ENCODE peak calls at places on chromosomes 12 and 14, in seven cellular contexts. One of them, this sample, is unnamed.

GRCh38 chr14:34099630-34100029 is 148.8 kb upstream of the EGLN3 start:
- DNase-seq in MM.1S: no peak
- DNase-seq in GM23338: no peak
- DNase-seq in HCT116: no peak
- DNase-seq in PC-3: no peak
- DNase-seq in GM23248: no peak
- DNase-seq in hepatocyte: no peak
- DNase-seq in this sample: no peak

GRCh38 chr14:52790756-52791203 is 627 bp downstream of the GNPNAT1 start:
- DNase-seq in MM.1S: no peak
- DNase-seq in GM23338: no peak
- DNase-seq in HCT116: no peak
- DNase-seq in PC-3: no peak
- DNase-seq in GM23248: peak; percentile 36
- DNase-seq in hepatocyte: no peak
- DNase-seq in this sample: no peak

GRCh38 chr12:27285395-27285794 is 41.3 kb downstream of the STK38L start:
- DNase-seq in MM.1S: no peak
- DNase-seq in GM23338: no peak
- DNase-seq in HCT116: no peak
- DNase-seq in PC-3: no peak
- DNase-seq in GM23248: peak; percentile 56
- DNase-seq in hepatocyte: no peak
- DNase-seq in this sample: no peak

GRCh38 chr14:103561381-103562134 is 899 bp downstream of the BAG5 start:
- DNase-seq in MM.1S: peak; percentile 16
- DNase-seq in GM23338: peak; percentile 77
- DNase-seq in HCT116: no peak
- DNase-seq in PC-3: peak; percentile 74
- DNase-seq in GM23248: peak; percentile 86
- DNase-seq in hepatocyte: peak; percentile 55
- DNase-seq in this sample: peak; percentile 89

GRCh38 chr12:24560192-24560591 is 388.7 kb downstream of the BCAT1 start:
- DNase-seq in MM.1S: no peak
- DNase-seq in GM23338: no peak
- DNase-seq in HCT116: no peak
- DNase-seq in PC-3: no peak
- DNase-seq in GM23248: no peak
- DNase-seq in hepatocyte: no peak
- DNase-seq in this sample: no peak

GRCh38 chr12:105427883-105428282 is 97.4 kb downstream of the C12orf75 start:
- DNase-seq in MM.1S: no peak
- DNase-seq in GM23338: no peak
- DNase-seq in HCT116: no peak
- DNase-seq in PC-3: peak; percentile 61
- DNase-seq in GM23248: peak; percentile 63
- DNase-seq in hepatocyte: no peak
- DNase-seq in this sample: no peak

GRCh38 chr14:53613404-53614253 is 343.0 kb downstream of the BMP4 start:
- DNase-seq in MM.1S: peak; percentile 66
- DNase-seq in GM23338: peak; percentile 19
- DNase-seq in HCT116: peak; percentile 86
- DNase-seq in PC-3: peak; percentile 92
- DNase-seq in GM23248: no peak
- DNase-seq in hepatocyte: peak; percentile 71
- DNase-seq in this sample: peak; percentile 84

GRCh38 chr12:120141336-120141735 is 24.8 kb upstream of the RAB35 start:
- DNase-seq in MM.1S: no peak
- DNase-seq in GM23338: no peak
- DNase-seq in HCT116: no peak
- DNase-seq in PC-3: no peak
- DNase-seq in GM23248: no peak
- DNase-seq in hepatocyte: no peak
- DNase-seq in this sample: no peak

GRCh38 chr12:79933580-79934264 is 1.2 kb downstream of the PPP1R12A start:
- DNase-seq in MM.1S: peak; percentile 31
- DNase-seq in GM23338: no peak
- DNase-seq in HCT116: no peak
- DNase-seq in PC-3: peak; percentile 25
- DNase-seq in GM23248: peak; percentile 38
- DNase-seq in hepatocyte: no peak
- DNase-seq in this sample: no peak

GRCh38 chr14:72666610-72667009 is 227.3 kb downstream of the DPF3 start:
- DNase-seq in MM.1S: no peak
- DNase-seq in GM23338: no peak
- DNase-seq in HCT116: peak; percentile 35
- DNase-seq in PC-3: peak; percentile 99
- DNase-seq in GM23248: peak; percentile 81
- DNase-seq in hepatocyte: no peak
- DNase-seq in this sample: no peak

GRCh38 chr14:100076630-100077029 is 11.4 kb downstream of the EVL start:
- DNase-seq in MM.1S: no peak
- DNase-seq in GM23338: no peak
- DNase-seq in HCT116: no peak
- DNase-seq in PC-3: peak; percentile 35
- DNase-seq in GM23248: peak; percentile 85
- DNase-seq in hepatocyte: peak; percentile 43
- DNase-seq in this sample: no peak

GRCh38 chr14:61107148-61107641 is 126.2 kb downstream of the SLC38A6 start:
- DNase-seq in MM.1S: no peak
- DNase-seq in GM23338: no peak
- DNase-seq in HCT116: no peak
- DNase-seq in PC-3: no peak
- DNase-seq in GM23248: peak; percentile 71
- DNase-seq in hepatocyte: no peak
- DNase-seq in this sample: no peak

GRCh38 chr12:22576473-22576872 is 32.1 kb upstream of the C2CD5 start:
- DNase-seq in MM.1S: no peak
- DNase-seq in GM23338: no peak
- DNase-seq in HCT116: no peak
- DNase-seq in PC-3: no peak
- DNase-seq in GM23248: no peak
- DNase-seq in hepatocyte: no peak
- DNase-seq in this sample: no peak

GRCh38 chr14:50666772-50667490 is 1.2 kb downstream of the SAV1 start:
- DNase-seq in MM.1S: peak; percentile 16
- DNase-seq in GM23338: peak; percentile 76
- DNase-seq in HCT116: no peak
- DNase-seq in PC-3: peak; percentile 82
- DNase-seq in GM23248: peak; percentile 85
- DNase-seq in hepatocyte: peak; percentile 63
- DNase-seq in this sample: peak; percentile 34

GRCh38 chr12:108187831-108188230 is 58.7 kb downstream of the WSCD2 start:
- DNase-seq in MM.1S: no peak
- DNase-seq in GM23338: no peak
- DNase-seq in HCT116: no peak
- DNase-seq in PC-3: no peak
- DNase-seq in GM23248: no peak
- DNase-seq in hepatocyte: no peak
- DNase-seq in this sample: no peak

GRCh38 chr14:69269381-69269780 is 9.4 kb downstream of the GALNT16 start:
- DNase-seq in MM.1S: no peak
- DNase-seq in GM23338: no peak
- DNase-seq in HCT116: no peak
- DNase-seq in PC-3: no peak
- DNase-seq in GM23248: no peak
- DNase-seq in hepatocyte: no peak
- DNase-seq in this sample: no peak

GRCh38 chr14:60970146-60970545 is 10.7 kb downstream of the TRMT5 start:
- DNase-seq in MM.1S: no peak
- DNase-seq in GM23338: no peak
- DNase-seq in HCT116: no peak
- DNase-seq in PC-3: no peak
- DNase-seq in GM23248: no peak
- DNase-seq in hepatocyte: no peak
- DNase-seq in this sample: no peak

GRCh38 chr14:38210587-38211257 is 3.0 kb downstream of the SSTR1 start:
- DNase-seq in MM.1S: no peak
- DNase-seq in GM23338: peak; percentile 63
- DNase-seq in HCT116: no peak
- DNase-seq in PC-3: no peak
- DNase-seq in GM23248: peak; percentile 87
- DNase-seq in hepatocyte: peak; percentile 71
- DNase-seq in this sample: no peak

GRCh38 chr14:38207830-38208815 is at the start of gene SSTR1:
- DNase-seq in MM.1S: no peak
- DNase-seq in GM23338: peak; percentile 68
- DNase-seq in HCT116: no peak
- DNase-seq in PC-3: no peak
- DNase-seq in GM23248: peak; percentile 56
- DNase-seq in hepatocyte: peak; percentile 84
- DNase-seq in this sample: no peak

GRCh38 chr14:38208825-38209562 is 1.3 kb downstream of the SSTR1 start:
- DNase-seq in MM.1S: no peak
- DNase-seq in GM23338: peak; percentile 70
- DNase-seq in HCT116: no peak
- DNase-seq in PC-3: no peak
- DNase-seq in GM23248: peak; percentile 90
- DNase-seq in hepatocyte: peak; percentile 84
- DNase-seq in this sample: no peak

GRCh38 chr14:38210168-38210567 is 2.5 kb downstream of the SSTR1 start:
- DNase-seq in MM.1S: no peak
- DNase-seq in GM23338: peak; percentile 50
- DNase-seq in HCT116: no peak
- DNase-seq in PC-3: peak; percentile 71
- DNase-seq in GM23248: peak; percentile 94
- DNase-seq in hepatocyte: peak; percentile 16
- DNase-seq in this sample: no peak

GRCh38 chr14:38209572-38210159 is 2.0 kb downstream of the SSTR1 start:
- DNase-seq in MM.1S: no peak
- DNase-seq in GM23338: peak; percentile 33
- DNase-seq in HCT116: no peak
- DNase-seq in PC-3: no peak
- DNase-seq in GM23248: peak; percentile 70
- DNase-seq in hepatocyte: no peak
- DNase-seq in this sample: no peak
- TF ChIP-seq EZH2 in MM.1S: no peak
- TF ChIP-seq EZH2 in GM23338: peak; percentile 73
- TF ChIP-seq EZH2 in HCT116: no peak
- TF ChIP-seq EZH2 in PC-3: no peak
- TF ChIP-seq EZH2 in GM23248: no peak
- TF ChIP-seq EZH2 in hepatocyte: no peak
- TF ChIP-seq EZH2 in this sample: no peak

GRCh38 chr12:18246057-18246456 is 15.3 kb upstream of the PIK3C2G start:
- DNase-seq in MM.1S: no peak
- DNase-seq in GM23338: peak; percentile 45
- DNase-seq in HCT116: no peak
- DNase-seq in PC-3: peak; percentile 33
- DNase-seq in GM23248: peak; percentile 12
- DNase-seq in hepatocyte: no peak
- DNase-seq in this sample: no peak

GRCh38 chr12:18250313-18250916 is 10.9 kb upstream of the PIK3C2G start:
- DNase-seq in MM.1S: peak; percentile 69
- DNase-seq in GM23338: peak; percentile 93
- DNase-seq in HCT116: peak; percentile 54
- DNase-seq in PC-3: peak; percentile 75
- DNase-seq in GM23248: peak; percentile 84
- DNase-seq in hepatocyte: peak; percentile 87
- DNase-seq in this sample: no peak
- H3K9me2 ChIP-seq in MM.1S: no peaks in the 10 kb centered on the region
- H3K9me2 ChIP-seq in GM23338: no peaks in the 10 kb centered on the region
- H3K9me2 ChIP-seq in HCT116: no peaks in the 10 kb centered on the region
- H3K9me2 ChIP-seq in PC-3: no peaks in the 10 kb centered on the region
- H3K9me2 ChIP-seq in GM23248: no peaks in the 10 kb centered on the region
- H3K9me2 ChIP-seq in hepatocyte: no peaks in the 10 kb centered on the region
- H3K9me2 ChIP-seq in this sample: no peaks in the 10 kb centered on the region

GRCh38 chr12:4172999-4173398 is 100.6 kb upstream of the CCND2 start:
- DNase-seq in MM.1S: no peak
- DNase-seq in GM23338: no peak
- DNase-seq in HCT116: no peak
- DNase-seq in PC-3: no peak
- DNase-seq in GM23248: peak; percentile 14
- DNase-seq in hepatocyte: peak; percentile 16
- DNase-seq in this sample: no peak
- H3K27ac ChIP-seq in MM.1S: no peak overlapping the region
- H3K27ac ChIP-seq in GM23338: no peak overlapping the region
- H3K27ac ChIP-seq in HCT116: no peak overlapping the region
- H3K27ac ChIP-seq in PC-3: no peak overlapping the region
- H3K27ac ChIP-seq in GM23248: no peak overlapping the region
- H3K27ac ChIP-seq in hepatocyte: no peak overlapping the region
- H3K27ac ChIP-seq in this sample: no peak overlapping the region

GRCh38 chr14:77498984-77499527 is 440 bp upstream of the ISM2 start:
- DNase-seq in MM.1S: no peak
- DNase-seq in GM23338: peak; percentile 62
- DNase-seq in HCT116: no peak
- DNase-seq in PC-3: no peak
- DNase-seq in GM23248: peak; percentile 32
- DNase-seq in hepatocyte: no peak
- DNase-seq in this sample: no peak
- TF ChIP-seq EZH2 in MM.1S: no peak
- TF ChIP-seq EZH2 in GM23338: peak; percentile 63
- TF ChIP-seq EZH2 in HCT116: no peak
- TF ChIP-seq EZH2 in PC-3: no peak
- TF ChIP-seq EZH2 in GM23248: no peak
- TF ChIP-seq EZH2 in hepatocyte: peak; percentile 70
- TF ChIP-seq EZH2 in this sample: no peak